ENCODE peak calls at places on chromosomes 5 and 9, in six cellular contexts. S is fibroblast of lung, T is A549, I is left lung, K is Calu3, B is upper lobe of left lung. D is an unnamed sample.

GRCh38 chr9:137000177-137000930 is 4.0 kb upstream of the CLIC3 start:
- DNase-seq in S (peak), T (no peak), I (no peak), K (no peak), B (no peak), D (no peak)

GRCh38 chr5:15690611-15691010 is 190.6 kb downstream of the FBXL7 start:
- DNase-seq in S (peak), T (no peak), I (no peak), K (no peak), B (no peak), D (no peak)

GRCh38 chr9:110371411-110372013 is 33.8 kb upstream of the TXNDC8 start:
- DNase-seq in S (peak), T (no peak), I (no peak), K (no peak), B (no peak), D (no peak)

GRCh38 chr5:58466939-58467338 is 7.1 kb upstream of the PLK2 start:
- DNase-seq in S (peak), T (peak), I (no peak), K (peak), B (no peak), D (no peak)

GRCh38 chr5:34415559-34416198 is 240.4 kb upstream of the RAI14 start:
- DNase-seq in S (peak), T (no peak), I (no peak), K (no peak), B (no peak), D (no peak)

GRCh38 chr5:168601972-168602371 is 22.8 kb upstream of the PANK3 start:
- DNase-seq in S (no peak), T (no peak), I (no peak), K (no peak), B (no peak), D (no peak)

GRCh38 chr9:8845376-8845775 is 1045.8 kb upstream of the DMAC1 start:
- DNase-seq in S (no peak), T (no peak), I (no peak), K (no peak), B (no peak), D (no peak)

GRCh38 chr5:93990504-93991085 is 249.2 kb upstream of the POU5F2 start:
- DNase-seq in S (no peak), T (no peak), I (no peak), K (no peak), B (no peak), D (peak)

GRCh38 chr5:64958757-64959391 is 190.1 kb downstream of the CWC27 start:
- DNase-seq in S (peak), T (no peak), I (no peak), K (no peak), B (no peak), D (no peak)

GRCh38 chr9:129806126-129806525 is 3.1 kb downstream of the TOR1B start:
- DNase-seq in S (no peak), T (no peak), I (no peak), K (no peak), B (no peak), D (no peak)

GRCh38 chr5:37412515-37412914 is 33.4 kb downstream of the WDR70 start:
- DNase-seq in S (no peak), T (peak), I (no peak), K (no peak), B (no peak), D (no peak)

GRCh38 chr9:136423432-136424146 is 13.1 kb downstream of the PMPCA start:
- DNase-seq in S (no peak), T (no peak), I (no peak), K (no peak), B (peak), D (no peak)

GRCh38 chr5:140345919-140346347 is 470 bp downstream of the HBEGF start:
- DNase-seq in S (peak), T (peak), I (peak), K (peak), B (peak), D (no peak)

GRCh38 chr5:134878403-134878802 is 4.2 kb downstream of the TXNDC15 start:
- DNase-seq in S (no peak), T (no peak), I (peak), K (no peak), B (no peak), D (no peak)

GRCh38 chr9:87714819-87715218 is 11.1 kb upstream of the CTSL start:
- DNase-seq in S (peak), T (peak), I (peak), K (peak), B (no peak), D (peak)

GRCh38 chr9:16150501-16150900 is 597.7 kb downstream of the CCDC171 start:
- DNase-seq in S (no peak), T (no peak), I (no peak), K (no peak), B (no peak), D (peak)

GRCh38 chr5:56849671-56850070 is 34.3 kb downstream of the MAP3K1 start:
- DNase-seq in S (no peak), T (no peak), I (no peak), K (no peak), B (no peak), D (no peak)

GRCh38 chr5:32228816-32229215 is 54.7 kb upstream of the GOLPH3 start:
- DNase-seq in S (no peak), T (no peak), I (no peak), K (no peak), B (no peak), D (no peak)

GRCh38 chr5:59272744-59273427 is 620.6 kb downstream of the PDE4D start:
- DNase-seq in S (no peak), T (no peak), I (no peak), K (no peak), B (no peak), D (no peak)

GRCh38 chr5:180609817-180610550 is 18.7 kb upstream of the SCGB3A1 start:
- DNase-seq in S (no peak), T (no peak), I (no peak), K (no peak), B (peak), D (no peak)

GRCh38 chr5:60649288-60649917 is 50.6 kb downstream of the DEPDC1B start:
- DNase-seq in S (peak), T (peak), I (no peak), K (peak), B (no peak), D (peak)

GRCh38 chr5:64744914-64745313 is 23.6 kb downstream of the SREK1IP1 start:
- DNase-seq in S (no peak), T (no peak), I (no peak), K (no peak), B (no peak), D (no peak)

GRCh38 chr9:121204611-121205010 is 2.9 kb upstream of the RAB14 start:
- DNase-seq in S (no peak), T (no peak), I (no peak), K (no peak), B (no peak), D (no peak)
- TF ChIP-seq CTCF in S (no peak), T (no peak), I (no peak), K (no peak), B (no peak), D (no peak)

GRCh38 chr5:159976921-159977320 is 32.0 kb upstream of the TTC1 start:
- DNase-seq in S (no peak), T (no peak), I (no peak), K (no peak), B (no peak), D (no peak)

GRCh38 chr5:159978358-159978757 is 30.6 kb upstream of the TTC1 start:
- DNase-seq in S (no peak), T (no peak), I (no peak), K (no peak), B (no peak), D (no peak)

GRCh38 chr5:159972538-159973362 is 36.2 kb upstream of the TTC1 start:
- DNase-seq in S (no peak), T (no peak), I (no peak), K (no peak), B (peak), D (no peak)

GRCh38 chr5:159971931-159972461 is 36.9 kb upstream of the TTC1 start:
- DNase-seq in S (peak), T (no peak), I (no peak), K (peak), B (peak), D (no peak)

DNA sequence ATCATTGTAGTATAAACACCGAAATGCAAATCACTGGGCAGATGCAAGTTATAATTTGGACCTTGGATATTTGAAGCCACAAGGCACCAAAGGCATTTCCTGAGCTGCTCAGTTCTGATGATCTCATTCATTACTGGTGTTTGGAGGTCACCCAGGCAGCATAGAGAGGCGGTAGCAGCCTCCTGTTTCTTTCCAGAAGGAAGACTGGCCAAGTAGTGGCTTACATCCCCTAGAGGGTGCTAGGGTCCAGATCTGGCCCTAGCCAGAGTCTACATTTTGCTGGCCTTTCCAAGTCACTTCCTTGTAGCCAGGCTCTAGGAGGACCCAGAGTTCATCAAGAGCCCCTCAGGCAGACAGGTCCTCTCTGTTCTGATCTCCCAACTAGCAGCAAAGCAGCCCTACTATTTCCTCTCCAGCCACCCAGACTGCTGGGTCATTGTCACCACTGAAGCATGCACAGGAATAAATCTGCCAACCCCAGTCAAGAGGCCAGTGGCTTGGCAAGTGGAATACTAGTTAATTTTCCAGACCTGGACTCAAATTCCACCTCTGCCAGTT is 33.4 kb upstream of the TTC1 start:
- DNase-seq in S (peak), T (peak), I (no peak), K (peak), B (no peak), D (no peak)
- TF ChIP-seq CTCF in S (peak), T (no peak), I (no peak), K (peak), B (no peak), D (no peak)

GRCh38 chr5:150164211-150164610 is 2.4 kb upstream of the CDX1 start:
- DNase-seq in S (no peak), T (no peak), I (no peak), K (no peak), B (no peak), D (no peak)

GRCh38 chr5:150163035-150163434 is 3.5 kb upstream of the CDX1 start:
- DNase-seq in S (no peak), T (no peak), I (no peak), K (no peak), B (no peak), D (no peak)

GRCh38 chr5:150164640-150165039 is 1.9 kb upstream of the CDX1 start:
- DNase-seq in S (no peak), T (no peak), I (no peak), K (no peak), B (no peak), D (no peak)

GRCh38 chr5:150162142-150162513 is 4.5 kb upstream of the CDX1 start:
- DNase-seq in S (no peak), T (no peak), I (no peak), K (no peak), B (no peak), D (no peak)

GRCh38 chr5:150163547-150164059 is 3.0 kb upstream of the CDX1 start:
- DNase-seq in S (no peak), T (no peak), I (peak), K (no peak), B (peak), D (no peak)
- TF ChIP-seq CTCF in S (peak), T (no peak), I (no peak), K (no peak), B (no peak), D (no peak)

DNA sequence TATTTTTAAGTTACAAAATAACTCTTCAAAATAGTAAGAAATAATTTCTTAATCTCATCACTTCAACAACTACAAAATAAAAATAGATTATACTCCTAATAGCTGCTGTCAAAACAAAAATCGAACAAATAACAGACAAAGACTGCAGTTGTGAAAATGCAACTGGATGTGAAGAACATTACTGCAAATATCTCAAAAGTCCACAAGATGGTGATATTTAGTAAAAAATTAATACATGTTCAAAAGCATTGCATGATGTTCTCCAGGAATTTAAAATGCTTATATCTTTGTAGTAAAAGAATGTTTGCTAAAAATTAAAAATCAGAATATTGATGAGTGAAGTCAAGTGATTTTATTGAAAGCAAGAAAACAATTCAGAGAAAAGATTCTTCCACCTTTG is 66.2 kb downstream of the MPDZ start:
- DNase-seq in S (peak), T (peak), I (no peak), K (no peak), B (no peak), D (no peak)
- TF ChIP-seq CTCF in S (no peak), T (peak), I (peak), K (no peak), B (no peak), D (peak)

GRCh38 chr5:33338336-33339110 is 102.2 kb upstream of the TARS1 start:
- DNase-seq in S (no peak), T (no peak), I (no peak), K (no peak), B (no peak), D (no peak)
- TF ChIP-seq CTCF in S (no peak), T (no peak), I (no peak), K (no peak), B (no peak), D (no peak)

DNA sequence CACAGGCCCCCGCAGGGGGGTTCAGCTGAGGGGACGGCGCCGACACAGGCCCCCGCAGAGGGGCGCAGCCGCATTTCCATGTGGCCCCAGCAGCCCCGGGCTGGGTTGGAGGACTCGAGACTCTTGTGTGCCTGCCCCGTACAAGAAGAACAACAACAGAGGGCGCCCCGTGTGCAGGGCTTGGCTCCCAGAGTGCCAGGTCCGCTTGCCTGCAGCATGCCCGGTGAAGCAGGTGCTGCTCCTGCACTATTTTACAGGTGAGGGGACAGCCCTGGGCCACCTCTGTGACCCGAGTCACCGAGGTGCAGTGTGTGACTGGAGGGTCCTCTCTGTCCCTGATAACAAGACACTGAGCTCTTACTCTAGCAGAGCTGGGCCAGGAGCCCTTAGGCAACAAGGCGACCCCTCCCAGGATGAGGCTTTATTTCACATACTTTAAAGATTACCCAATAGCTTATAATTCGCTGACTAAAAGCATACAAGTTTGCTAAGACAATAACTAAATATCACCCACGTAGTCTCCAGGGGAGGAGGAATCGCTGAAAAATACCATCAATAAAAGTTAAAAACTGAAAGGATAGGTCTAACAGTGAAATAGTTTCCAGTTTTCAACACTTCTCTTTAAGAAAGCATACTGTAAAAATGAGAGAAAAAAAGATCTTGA is 41.7 kb upstream of the SLC9A3 start:
- DNase-seq in S (peak), T (no peak), I (no peak), K (no peak), B (peak), D (no peak)
- TF ChIP-seq CTCF in S (no peak), T (no peak), I (no peak), K (no peak), B (no peak), D (peak)

DNA sequence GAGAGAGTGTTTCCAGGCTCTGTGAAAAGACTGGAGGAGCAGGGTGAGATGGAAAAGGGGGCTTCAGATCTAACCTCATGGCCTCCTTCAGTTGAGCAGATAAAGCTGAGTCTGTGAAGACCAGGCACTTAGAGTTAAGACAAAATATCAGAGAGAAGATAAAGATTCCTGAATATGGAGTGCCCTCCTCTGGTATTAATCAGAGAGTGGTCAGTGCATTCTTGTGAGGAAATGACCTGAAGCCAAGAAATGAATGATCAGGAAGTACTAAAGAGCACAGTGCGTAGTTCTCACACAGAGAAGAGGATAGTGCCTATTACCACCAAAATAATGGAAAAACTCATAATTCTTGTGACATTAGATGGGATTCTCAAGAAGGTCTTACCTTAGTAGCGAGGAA is 1417.0 kb upstream of the ACO1 start:
- DNase-seq in S (no peak), T (no peak), I (no peak), K (no peak), B (no peak), D (no peak)
- TF ChIP-seq CTCF in S (no peak), T (no peak), I (no peak), K (no peak), B (no peak), D (peak)

GRCh38 chr9:35616681-35617459 is 1.3 kb downstream of the CD72 start:
- DNase-seq in S (peak), T (no peak), I (peak), K (peak), B (peak), D (no peak)
- TF ChIP-seq CTCF in S (no peak), T (no peak), I (no peak), K (no peak), B (peak), D (no peak)

D was measured in LNCaP clone FGC.